ENCODE peak calls at places on chromosomes 2 and 18, in five cellular contexts. One of them, this sample, is unnamed. For H3K9me3, the result is how much of the 10 kb centered on the place peaks cover.

GRCh38 chr2:32128636-32129035 is 37.0 kb upstream of the SLC30A6 start:
- DNase-seq in psoas muscle: no peak
- DNase-seq in fibroblast of lung: no peak
- DNase-seq in PC-9: no peak
- DNase-seq in endothelial cell of umbilical vein: no peak
- DNase-seq in this sample: no peak

GRCh38 chr2:17752892-17753802 is 463 bp downstream of the SMC6 start:
- DNase-seq in psoas muscle: no peak
- DNase-seq in fibroblast of lung: peak
- DNase-seq in PC-9: peak
- DNase-seq in endothelial cell of umbilical vein: peak
- DNase-seq in this sample: peak

GRCh38 chr2:142867161-142867560 is 10.3 kb upstream of the KYNU start:
- DNase-seq in psoas muscle: no peak
- DNase-seq in fibroblast of lung: peak
- DNase-seq in PC-9: no peak
- DNase-seq in endothelial cell of umbilical vein: no peak
- DNase-seq in this sample: no peak

GRCh38 chr2:219452361-219453317 is 18.0 kb downstream of the SPEG start:
- DNase-seq in psoas muscle: peak
- DNase-seq in fibroblast of lung: peak
- DNase-seq in PC-9: peak
- DNase-seq in endothelial cell of umbilical vein: no peak
- DNase-seq in this sample: peak

GRCh38 chr18:51185075-51185474 is 12.4 kb downstream of the MEX3C start:
- DNase-seq in psoas muscle: no peak
- DNase-seq in fibroblast of lung: peak
- DNase-seq in PC-9: no peak
- DNase-seq in endothelial cell of umbilical vein: no peak
- DNase-seq in this sample: no peak

GRCh38 chr18:3595282-3596273 is 145.6 kb downstream of the TGIF1 start:
- DNase-seq in psoas muscle: no peak
- DNase-seq in fibroblast of lung: peak
- DNase-seq in PC-9: peak
- DNase-seq in endothelial cell of umbilical vein: peak
- DNase-seq in this sample: no peak

GRCh38 chr2:63764630-63765029 is 77.1 kb upstream of the UGP2 start:
- DNase-seq in psoas muscle: no peak
- DNase-seq in fibroblast of lung: no peak
- DNase-seq in PC-9: no peak
- DNase-seq in endothelial cell of umbilical vein: no peak
- DNase-seq in this sample: no peak

GRCh38 chr2:148813603-148814065 is 61.4 kb upstream of the KIF5C start:
- DNase-seq in psoas muscle: no peak
- DNase-seq in fibroblast of lung: no peak
- DNase-seq in PC-9: no peak
- DNase-seq in endothelial cell of umbilical vein: no peak
- DNase-seq in this sample: no peak

GRCh38 chr2:197889041-197889440 is 84.6 kb downstream of the PLCL1 start:
- DNase-seq in psoas muscle: no peak
- DNase-seq in fibroblast of lung: peak
- DNase-seq in PC-9: no peak
- DNase-seq in endothelial cell of umbilical vein: peak
- DNase-seq in this sample: no peak

GRCh38 chr18:59268722-59269562 is 4.3 kb downstream of the RAX start:
- DNase-seq in psoas muscle: no peak
- DNase-seq in fibroblast of lung: no peak
- DNase-seq in PC-9: no peak
- DNase-seq in endothelial cell of umbilical vein: no peak
- DNase-seq in this sample: peak

GRCh38 chr2:152718909-152719645 is 657 bp downstream of the ARL6IP6 start:
- DNase-seq in psoas muscle: no peak
- DNase-seq in fibroblast of lung: peak
- DNase-seq in PC-9: peak
- DNase-seq in endothelial cell of umbilical vein: no peak
- DNase-seq in this sample: peak

GRCh38 chr18:43271593-43272432 is 5.5 kb downstream of the SYT4 start:
- DNase-seq in psoas muscle: no peak
- DNase-seq in fibroblast of lung: peak
- DNase-seq in PC-9: peak
- DNase-seq in endothelial cell of umbilical vein: peak
- DNase-seq in this sample: peak
- TF ChIP-seq CTCF in psoas muscle: peak
- TF ChIP-seq CTCF in fibroblast of lung: peak
- TF ChIP-seq CTCF in PC-9: peak
- TF ChIP-seq CTCF in endothelial cell of umbilical vein: peak
- TF ChIP-seq CTCF in this sample: peak

GRCh38 chr2:51218057-51218456 is 186.1 kb upstream of the NRXN1 start:
- DNase-seq in psoas muscle: no peak
- DNase-seq in fibroblast of lung: peak
- DNase-seq in PC-9: no peak
- DNase-seq in endothelial cell of umbilical vein: no peak
- DNase-seq in this sample: no peak
- H3K9me3 ChIP-seq in psoas muscle: under half
- H3K9me3 ChIP-seq in fibroblast of lung: under half
- H3K9me3 ChIP-seq in PC-9: under half
- H3K9me3 ChIP-seq in endothelial cell of umbilical vein: under half
- H3K9me3 ChIP-seq in this sample: under half

GRCh38 chr2:15486770-15487169 is 74.4 kb downstream of the NBAS start:
- DNase-seq in psoas muscle: no peak
- DNase-seq in fibroblast of lung: no peak
- DNase-seq in PC-9: no peak
- DNase-seq in endothelial cell of umbilical vein: no peak
- DNase-seq in this sample: no peak
- TF ChIP-seq CTCF in psoas muscle: no peak
- TF ChIP-seq CTCF in fibroblast of lung: no peak
- TF ChIP-seq CTCF in PC-9: no peak
- TF ChIP-seq CTCF in endothelial cell of umbilical vein: no peak
- TF ChIP-seq CTCF in this sample: no peak

DNA sequence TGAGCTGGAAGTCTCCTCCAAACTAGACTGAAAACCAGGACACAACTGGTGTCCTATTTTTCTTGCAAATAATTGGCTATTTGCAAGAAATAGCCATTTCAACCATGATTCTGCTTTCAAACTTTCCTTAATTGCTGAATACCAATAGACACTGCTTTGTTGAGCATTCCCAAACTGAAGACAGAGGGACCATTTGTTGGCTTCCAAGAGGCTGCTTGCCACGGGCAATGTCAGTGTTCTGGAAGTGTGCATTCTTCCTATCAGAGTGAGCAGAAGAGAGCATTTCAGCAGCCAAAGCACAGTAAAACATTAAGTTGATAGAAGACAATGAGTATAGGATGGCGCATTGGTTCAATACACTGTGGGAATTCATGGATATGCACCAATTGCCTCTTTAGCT is 360.5 kb upstream of the RGPD4 start:
- DNase-seq in psoas muscle: no peak
- DNase-seq in fibroblast of lung: no peak
- DNase-seq in PC-9: no peak
- DNase-seq in endothelial cell of umbilical vein: no peak
- DNase-seq in this sample: no peak
- H3K9me3 ChIP-seq in psoas muscle: under half
- H3K9me3 ChIP-seq in fibroblast of lung: under half
- H3K9me3 ChIP-seq in PC-9: under half
- H3K9me3 ChIP-seq in endothelial cell of umbilical vein: under half
- H3K9me3 ChIP-seq in this sample: under half

GRCh38 chr2:232843860-232844259 is 26.2 kb upstream of the SNORC start:
- DNase-seq in psoas muscle: no peak
- DNase-seq in fibroblast of lung: no peak
- DNase-seq in PC-9: no peak
- DNase-seq in endothelial cell of umbilical vein: no peak
- DNase-seq in this sample: no peak
- TF ChIP-seq CTCF in psoas muscle: no peak
- TF ChIP-seq CTCF in fibroblast of lung: no peak
- TF ChIP-seq CTCF in PC-9: peak
- TF ChIP-seq CTCF in endothelial cell of umbilical vein: no peak
- TF ChIP-seq CTCF in this sample: peak

GRCh38 chr2:239175181-239175580 is 225.6 kb downstream of the HDAC4 start:
- DNase-seq in psoas muscle: no peak
- DNase-seq in fibroblast of lung: no peak
- DNase-seq in PC-9: no peak
- DNase-seq in endothelial cell of umbilical vein: no peak
- DNase-seq in this sample: peak
- H3K9me3 ChIP-seq in psoas muscle: under half
- H3K9me3 ChIP-seq in fibroblast of lung: under half
- H3K9me3 ChIP-seq in PC-9: under half
- H3K9me3 ChIP-seq in endothelial cell of umbilical vein: under half
- H3K9me3 ChIP-seq in this sample: under half

GRCh38 chr2:43233218-43234212 is 7.1 kb upstream of the ZFP36L2 start:
- DNase-seq in psoas muscle: no peak
- DNase-seq in fibroblast of lung: no peak
- DNase-seq in PC-9: no peak
- DNase-seq in endothelial cell of umbilical vein: no peak
- DNase-seq in this sample: no peak
- TF ChIP-seq CTCF in psoas muscle: no peak
- TF ChIP-seq CTCF in fibroblast of lung: no peak
- TF ChIP-seq CTCF in PC-9: no peak
- TF ChIP-seq CTCF in endothelial cell of umbilical vein: no peak
- TF ChIP-seq CTCF in this sample: no peak

DNA sequence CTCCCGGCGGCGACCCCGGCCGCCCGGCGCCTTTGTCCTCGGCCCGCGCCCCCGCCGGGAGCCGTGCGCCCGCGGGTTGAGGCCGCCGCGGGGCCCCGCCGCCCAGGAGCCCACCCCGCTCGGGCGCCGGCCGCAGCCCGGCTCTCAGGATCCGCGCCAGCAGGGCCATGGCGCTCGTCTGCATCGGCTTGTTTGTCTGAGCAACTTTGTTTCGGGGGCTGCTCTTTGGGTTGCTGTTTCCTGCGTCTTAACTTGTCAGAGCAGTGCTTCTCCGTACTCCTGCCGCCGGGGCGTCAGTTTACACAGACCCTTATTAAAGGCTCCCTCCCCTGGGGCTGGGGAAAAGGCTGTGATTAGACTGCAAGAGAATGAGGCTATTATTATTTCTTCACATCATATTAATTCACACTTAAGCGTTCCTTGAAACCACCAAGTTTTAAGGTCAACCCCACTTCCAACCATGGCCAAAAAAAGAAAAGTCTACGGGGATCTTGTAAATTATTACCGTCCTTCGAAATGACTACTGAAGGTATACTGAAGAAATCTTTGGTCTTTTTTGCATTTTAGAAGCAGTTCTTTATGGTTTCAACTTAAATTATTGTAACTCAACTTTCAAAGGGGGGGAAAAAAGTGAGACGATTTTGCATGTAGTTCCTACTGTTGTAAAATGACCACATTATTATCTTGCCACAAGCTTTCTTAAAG is at the start of gene CYP27C1:
- DNase-seq in psoas muscle: no peak
- DNase-seq in fibroblast of lung: peak
- DNase-seq in PC-9: peak
- DNase-seq in endothelial cell of umbilical vein: peak
- DNase-seq in this sample: no peak
- H3K9me3 ChIP-seq in psoas muscle: under half
- H3K9me3 ChIP-seq in fibroblast of lung: under half
- H3K9me3 ChIP-seq in PC-9: under half
- H3K9me3 ChIP-seq in endothelial cell of umbilical vein: under half
- H3K9me3 ChIP-seq in this sample: under half